ENCODE peak calls at places on chromosomes 16 and 17, in four cellular contexts. Z is uterus, B is NCI-H345, R is adrenal gland. L is an unnamed sample.

GRCh38 chr17:7110617-7111306 is 3.9 kb downstream of the ASGR2 start:
- DNase-seq in Z (no peak), B (no peak), R (no peak), L (no peak)

GRCh38 chr16:78321611-78322010 is 222.2 kb downstream of the WWOX start:
- DNase-seq in Z (no peak), B (peak), R (no peak), L (no peak)

GRCh38 chr16:74431516-74431915 is 10.2 kb upstream of the CLEC18B start:
- DNase-seq in Z (no peak), B (no peak), R (no peak), L (no peak)

GRCh38 chr17:1563786-1564613 is 1.4 kb upstream of the PITPNA start:
- DNase-seq in Z (no peak), B (no peak), R (no peak), L (no peak)

GRCh38 chr16:86318119-86318518 is 192.2 kb upstream of the FOXF1 start:
- DNase-seq in Z (no peak), B (no peak), R (no peak), L (no peak)

GRCh38 chr16:75810998-75811634 is 84.8 kb upstream of the CPHXL start:
- DNase-seq in Z (no peak), B (no peak), R (no peak), L (no peak)

GRCh38 chr16:296276-296675 is 13.3 kb downstream of the PDIA2 start:
- DNase-seq in Z (no peak), B (no peak), R (no peak), L (no peak)

GRCh38 chr16:27636453-27637200 is 86.7 kb downstream of the KATNIP start:
- DNase-seq in Z (no peak), B (no peak), R (no peak), L (no peak)

GRCh38 chr17:50049636-50050035 is 6.3 kb upstream of the ITGA3 start:
- DNase-seq in Z (no peak), B (no peak), R (peak), L (no peak)

GRCh38 chr16:55900616-55901393 is 25.6 kb upstream of the CES5A start:
- DNase-seq in Z (no peak), B (no peak), R (no peak), L (no peak)